ENCODE peak calls at places on chromosomes 16 and 17, in seven cellular contexts. X, Y, P, N, O, T and D are unnamed samples.

GRCh38 chr16:47584464-47585225 is 123.5 kb downstream of the PHKB start:
- DNase-seq in X (no peak), Y (no peak), P (no peak), N (no peak), O (no peak), T (no peak), D (no peak)

GRCh38 chr16:30715777-30716445 is 16.9 kb downstream of the SRCAP start:
- DNase-seq in X (no peak), Y (peak), P (no peak), N (no peak), O (no peak), T (no peak), D (no peak)

GRCh38 chr17:40534431-40535189 is 30.7 kb downstream of the CCR7 start:
- DNase-seq in X (no peak), Y (no peak), P (no peak), N (no peak), O (no peak), T (no peak), D (no peak)

GRCh38 chr17:67605259-67605912 is 112.3 kb upstream of the NOL11 start:
- DNase-seq in X (no peak), Y (no peak), P (no peak), N (no peak), O (no peak), T (no peak), D (peak)

GRCh38 chr17:4043862-4044261 is 79.6 kb upstream of the ATP2A3 start:
- DNase-seq in X (no peak), Y (no peak), P (peak), N (no peak), O (peak), T (no peak), D (no peak)

GRCh38 chr16:86874141-86874540 is 295.8 kb downstream of the FOXL1 start:
- DNase-seq in X (no peak), Y (no peak), P (peak), N (no peak), O (no peak), T (no peak), D (no peak)

GRCh38 chr17:73705594-73705993 is 61.3 kb upstream of the SDK2 start:
- DNase-seq in X (no peak), Y (peak), P (no peak), N (no peak), O (no peak), T (peak), D (no peak)

GRCh38 chr17:43034623-43035293 is 9.7 kb downstream of the RND2 start:
- DNase-seq in X (no peak), Y (no peak), P (no peak), N (no peak), O (no peak), T (no peak), D (no peak)

GRCh38 chr16:68265078-68265925 is 976 bp downstream of the SLC7A6 start:
- DNase-seq in X (peak), Y (peak), P (peak), N (no peak), O (peak), T (peak), D (no peak)

GRCh38 chr17:74351552-74352210 is 10.0 kb downstream of the BTBD17 start:
- DNase-seq in X (peak), Y (no peak), P (no peak), N (no peak), O (no peak), T (no peak), D (no peak)

GRCh38 chr16:23388786-23389185 is 64.2 kb downstream of the COG7 start:
- DNase-seq in X (no peak), Y (no peak), P (no peak), N (no peak), O (no peak), T (no peak), D (no peak)

GRCh38 chr17:31695456-31696090 is 163.5 kb downstream of the COPRS start:
- DNase-seq in X (no peak), Y (no peak), P (no peak), N (no peak), O (no peak), T (no peak), D (peak)

GRCh38 chr16:47136101-47136820 is 7.5 kb downstream of the NETO2 start:
- DNase-seq in X (no peak), Y (peak), P (no peak), N (no peak), O (no peak), T (no peak), D (no peak)

GRCh38 chr16:15610369-15610871 is 32.5 kb downstream of the MARF1 start:
- DNase-seq in X (no peak), Y (no peak), P (no peak), N (no peak), O (no peak), T (no peak), D (no peak)